ENCODE peak calls at places on chromosomes 7 and 10, in seven cellular contexts. I is IMR-90, N is mesendoderm, W is H1, G is neuronal stem cell, Z is H9, R is mesenchymal stem cell. J is an unnamed sample.

GRCh38 chr7:157690833-157691382 is 354.1 kb downstream of the DNAJB6 start:
- DNase-seq in Z (peak), G (peak), W (no peak), I (no peak), N (peak), R (peak), J (no peak)

GRCh38 chr7:112414855-112415490 is 35.3 kb upstream of the IFRD1 start:
- DNase-seq in G (peak), W (no peak), R (peak), Z (no peak), N (peak), I (peak), J (peak)

GRCh38 chr7:4957847-4958476 is 1.0 kb downstream of the MMD2 start:
- DNase-seq in Z (no peak), N (no peak), G (no peak), R (no peak), I (no peak), W (no peak), J (no peak)

GRCh38 chr7:11376549-11376948 is 402.9 kb downstream of the PHF14 start:
- DNase-seq in I (no peak), N (no peak), R (no peak), W (no peak), Z (no peak), G (no peak), J (no peak)

GRCh38 chr7:101125989-101126650 is 784 bp upstream of the SERPINE1 start:
- DNase-seq in I (peak), W (no peak), G (no peak), R (no peak), N (no peak), Z (no peak), J (peak)

GRCh38 chr7:49770838-49771237 is 2.6 kb upstream of the VWC2 start:
- DNase-seq in W (no peak), G (no peak), Z (no peak), I (no peak), R (no peak), N (no peak), J (no peak)

GRCh38 chr7:20440472-20441105 is 109.9 kb downstream of the ITGB8 start:
- DNase-seq in W (peak), R (peak), Z (peak), N (peak), I (peak), G (peak), J (peak)

GRCh38 chr10:35306852-35307251 is 29.5 kb upstream of the CCNY start:
- DNase-seq in W (no peak), G (no peak), N (peak), I (peak), R (no peak), Z (no peak), J (peak)

GRCh38 chr10:98694863-98695262 is 248.1 kb upstream of the HPS1 start:
- DNase-seq in G (no peak), W (no peak), N (no peak), R (peak), Z (no peak), I (no peak), J (no peak)

GRCh38 chr7:141511370-141512335 is 39.6 kb upstream of the AGK start:
- DNase-seq in I (no peak), R (no peak), G (no peak), W (no peak), N (peak), Z (peak), J (no peak)

GRCh38 chr7:128777156-128778123 is 1.8 kb upstream of the OPN1SW start:
- DNase-seq in G (no peak), Z (no peak), W (no peak), I (peak), R (peak), N (no peak), J (no peak)

GRCh38 chr10:67668448-67668847 is 27.5 kb downstream of the CTNNA3 start:
- DNase-seq in G (no peak), I (peak), N (no peak), W (no peak), Z (no peak), R (no peak), J (no peak)

GRCh38 chr7:103727982-103728610 is 261.4 kb downstream of the RELN start:
- DNase-seq in G (no peak), Z (no peak), I (no peak), N (no peak), R (no peak), W (no peak), J (no peak)
- H2AK5ac ChIP-seq in G (no peak), Z (no peak), I (no peak), N (no peak), R (no peak), W (no peak), J (no peak)

DNA sequence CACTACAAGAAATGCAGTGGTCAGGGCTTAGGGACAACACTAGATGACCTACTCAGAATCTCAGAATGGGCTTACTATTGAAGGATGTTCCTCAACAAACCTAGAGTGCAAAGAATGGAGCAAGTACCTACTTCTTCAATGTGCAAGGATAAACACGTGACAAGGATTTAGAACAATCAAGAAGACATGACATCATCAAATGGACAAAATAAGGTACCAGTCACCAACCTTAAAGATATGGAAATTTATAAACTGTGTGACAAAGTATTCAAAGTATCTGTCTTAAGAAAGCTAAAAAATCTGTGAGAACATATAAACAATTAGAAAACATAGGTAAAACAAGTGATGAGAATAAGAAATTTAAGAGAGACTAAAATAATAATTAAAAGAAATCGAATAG is 656.1 kb downstream of the ZWINT start:
- DNase-seq in G (no peak), N (no peak), W (no peak), Z (no peak), I (no peak), R (no peak), J (no peak)
- H2AK5ac ChIP-seq in G (no peak), N (no peak), W (no peak), Z (no peak), I (no peak), R (no peak), J (no peak)

GRCh38 chr7:6691609-6692106 is 15.1 kb downstream of the ZNF12 start:
- DNase-seq in W (no peak), N (peak), R (peak), I (peak), G (no peak), Z (no peak), J (no peak)
- H2AK5ac ChIP-seq in W (no peak), N (no peak), R (no peak), I (no peak), G (no peak), Z (no peak), J (no peak)

DNA sequence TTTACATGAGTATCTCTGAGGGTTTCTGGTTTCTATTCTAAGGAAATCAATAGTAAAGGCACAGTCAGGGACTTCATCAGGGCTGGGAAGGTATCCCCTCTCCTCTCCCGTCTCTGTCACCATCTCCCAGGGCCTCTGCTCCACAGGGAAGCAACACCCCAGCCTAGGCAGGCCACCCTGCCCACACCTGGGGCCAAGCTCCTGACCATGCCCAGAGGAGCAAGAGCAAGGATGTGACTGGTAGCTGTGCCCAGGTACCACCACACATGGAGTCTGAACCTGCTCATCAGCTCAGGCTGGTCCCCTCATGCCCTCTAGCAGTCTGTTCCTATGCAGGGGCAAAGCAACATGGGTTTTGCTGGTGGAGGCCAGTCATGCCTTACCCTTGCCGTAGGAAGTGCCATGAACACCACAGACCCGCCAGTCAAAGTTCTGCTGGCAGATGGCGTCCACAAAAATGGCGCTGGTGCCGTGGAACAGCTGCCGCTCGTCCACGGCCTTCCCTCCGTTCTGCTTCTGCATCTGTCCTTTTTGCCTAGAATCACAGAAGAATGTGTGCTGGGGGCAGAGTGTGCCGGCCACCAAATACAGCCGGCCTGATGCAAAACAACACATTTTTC is 36.8 kb downstream of the PARP12 start:
- DNase-seq in W (no peak), R (no peak), I (no peak), N (no peak), Z (no peak), G (no peak), J (no peak)
- H2AK5ac ChIP-seq in W (no peak), R (no peak), I (no peak), N (no peak), Z (no peak), G (peak), J (no peak)

DNA sequence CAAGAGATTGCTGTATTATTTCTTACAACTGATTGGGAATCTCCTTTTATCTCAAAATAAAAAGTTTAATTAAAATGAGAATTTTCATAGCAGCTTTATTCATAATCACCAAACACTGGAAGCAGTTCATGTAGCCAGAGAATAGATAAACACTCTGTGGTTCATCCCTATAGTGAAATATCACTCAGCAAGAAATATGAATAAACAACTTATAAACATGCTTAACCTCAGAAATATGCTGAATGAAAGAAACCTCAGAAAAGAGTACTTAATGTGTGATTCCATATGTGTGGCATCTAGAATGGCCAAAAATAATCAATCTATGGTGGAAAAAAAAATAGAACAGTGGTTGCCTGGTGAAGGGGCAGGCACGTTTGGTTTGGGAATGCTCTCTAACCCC is 33.3 kb downstream of the MYO1G start:
- DNase-seq in Z (no peak), I (peak), W (no peak), R (no peak), G (no peak), N (no peak), J (no peak)
- H2AK5ac ChIP-seq in Z (no peak), I (no peak), W (no peak), R (no peak), G (no peak), N (no peak), J (no peak)

GRCh38 chr7:139923090-139923489 is 94.0 kb downstream of the TBXAS1 start:
- DNase-seq in Z (no peak), G (no peak), N (no peak), W (no peak), R (no peak), I (no peak), J (no peak)
- H2AK5ac ChIP-seq in Z (no peak), G (no peak), N (no peak), W (no peak), R (no peak), I (no peak), J (no peak)

DNA sequence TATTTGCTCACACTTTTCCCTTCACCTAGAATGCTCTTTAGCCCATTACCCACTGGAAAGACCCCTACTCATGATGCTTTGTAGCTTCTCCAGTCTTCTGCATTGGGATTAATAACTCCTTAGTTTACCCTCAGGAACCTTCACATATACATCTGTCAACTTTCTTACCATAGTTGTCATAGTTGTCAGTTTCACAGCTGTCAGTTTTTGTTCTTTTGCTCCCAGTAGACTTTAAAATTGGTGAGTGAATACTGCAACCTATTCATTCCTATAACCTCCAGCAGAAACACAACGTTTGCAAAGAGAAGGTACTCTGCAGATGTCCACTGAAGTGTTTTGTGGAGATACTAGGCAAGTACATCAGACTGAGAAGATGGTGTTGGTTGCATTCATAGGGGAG is 2.6 kb downstream of the PON1 start:
- DNase-seq in R (no peak), N (no peak), G (no peak), I (no peak), W (no peak), Z (no peak), J (no peak)
- H2AK5ac ChIP-seq in R (no peak), N (no peak), G (no peak), I (no peak), W (no peak), Z (no peak), J (no peak)

GRCh38 chr10:108597031-108597430 is 1326.3 kb downstream of the XPNPEP1 start:
- DNase-seq in W (no peak), Z (no peak), N (no peak), G (no peak), I (no peak), R (peak), J (peak)

GRCh38 chr10:108598320-108598695 is 1325.0 kb downstream of the XPNPEP1 start:
- DNase-seq in N (peak), R (no peak), W (peak), G (no peak), I (no peak), Z (peak), J (no peak)

GRCh38 chr10:108591417-108591816 is 1331.9 kb downstream of the XPNPEP1 start:
- DNase-seq in W (no peak), Z (no peak), N (no peak), I (no peak), R (no peak), G (no peak), J (no peak)

GRCh38 chr10:108597657-108598319 is 1325.5 kb downstream of the XPNPEP1 start:
- DNase-seq in G (no peak), W (peak), R (no peak), I (no peak), N (peak), Z (peak), J (no peak)

GRCh38 chr10:108592926-108593325 is 1330.4 kb downstream of the XPNPEP1 start:
- DNase-seq in W (no peak), N (no peak), R (no peak), I (no peak), Z (no peak), G (no peak), J (no peak)
- H2AK5ac ChIP-seq in W (no peak), N (no peak), R (no peak), I (no peak), Z (no peak), G (no peak), J (no peak)